ENCODE peak calls at places on chromosomes 2 and 18, in ten cellular contexts. O, Z, W, H, R, Q, N, T, C and L are unnamed samples.
A peak's percentile ranks its signal among the peaks of the same experiment; 100 is the strongest.

GRCh38 chr2:174124171-174124570 is 124.2 kb downstream of the OLA1 start:
- DNase-seq in Z (no peak), N (no peak), C (no peak), O (no peak), R (no peak), H (peak; percentile 31), T (no peak), W (no peak), Q (no peak), L (no peak)

GRCh38 chr2:17270894-17271293 is 247.3 kb downstream of the RAD51AP2 start:
- DNase-seq in O (no peak), W (no peak), N (no peak), R (peak; percentile 17), Z (no peak), H (no peak), C (no peak), Q (no peak), T (no peak), L (no peak)

GRCh38 chr2:144446136-144446535 is 73.8 kb downstream of the ZEB2 start:
- DNase-seq in O (no peak), W (no peak), Q (no peak), Z (no peak), R (no peak), H (no peak), N (no peak), T (no peak), C (no peak), L (no peak)

GRCh38 chr2:218961651-218962570 is 2.4 kb downstream of the CDK5R2 start:
- DNase-seq in W (no peak), T (no peak), H (peak; percentile 69), O (no peak), R (no peak), C (peak; percentile 51), Q (no peak), N (no peak), Z (no peak), L (no peak)

GRCh38 chr18:32910694-32911296 is 138.0 kb upstream of the KLHL14 start:
- DNase-seq in W (no peak), Q (no peak), Z (no peak), H (no peak), C (no peak), O (no peak), N (no peak), R (no peak), T (no peak), L (no peak)

GRCh38 chr2:229571243-229571642 is 143.1 kb downstream of the DNER start:
- DNase-seq in N (no peak), Z (no peak), T (no peak), C (no peak), H (no peak), O (no peak), Q (no peak), W (no peak), R (no peak), L (no peak)

GRCh38 chr18:48547456-48548403 is 8.9 kb downstream of the CTIF start:
- DNase-seq in W (no peak), O (no peak), T (no peak), C (no peak), H (no peak), R (no peak), N (no peak), Z (no peak), Q (peak; percentile 73), L (no peak)

GRCh38 chr2:127086800-127087737 is 19.9 kb downstream of the BIN1 start:
- DNase-seq in W (peak; percentile 93), Q (peak; percentile 98), R (peak; percentile 71), Z (peak; percentile 48), O (no peak), H (peak; percentile 69), C (peak; percentile 87), N (no peak), T (no peak), L (no peak)

GRCh38 chr2:98586466-98587140 is 21.7 kb downstream of the COA5 start:
- DNase-seq in H (no peak), Q (no peak), O (no peak), T (no peak), W (no peak), Z (no peak), N (no peak), C (no peak), R (no peak), L (no peak)

GRCh38 chr2:204950695-204951094 is 405.4 kb downstream of the PARD3B start:
- DNase-seq in T (no peak), C (no peak), Z (no peak), N (no peak), W (no peak), O (no peak), R (no peak), Q (no peak), H (no peak), L (no peak)

GRCh38 chr18:998976-999375 is 94.3 kb downstream of the ADCYAP1 start:
- DNase-seq in Q (no peak), H (no peak), W (no peak), Z (no peak), N (no peak), C (no peak), R (no peak), T (no peak), O (no peak), L (no peak)

GRCh38 chr18:22559414-22560282 is 141.9 kb upstream of the CTAGE1 start:
- DNase-seq in N (peak; percentile 22), T (no peak), O (peak; percentile 79), H (peak; percentile 33), Z (no peak), C (peak; percentile 46), Q (peak; percentile 85), W (peak; percentile 78), R (no peak), L (peak; percentile 56)
- TF ChIP-seq CTCF in N (no peak), T (peak; percentile 9), O (no peak), H (no peak), Z (no peak), C (no peak), Q (peak; percentile 36), W (peak; percentile 41), R (no peak), L (no peak)

GRCh38 chr2:170486730-170487129 is 228.4 kb upstream of the SP5 start:
- DNase-seq in T (no peak), C (no peak), Z (no peak), H (no peak), R (no peak), Q (no peak), O (no peak), W (no peak), N (no peak), L (no peak)
- TF ChIP-seq CTCF in T (no peak), C (peak; percentile 17), Z (no peak), H (no peak), R (no peak), Q (no peak), O (no peak), W (peak; percentile 24), N (no peak), L (no peak)

GRCh38 chr18:43772907-43773306 is 495.6 kb upstream of the SYT4 start:
- DNase-seq in N (no peak), W (no peak), Z (no peak), O (no peak), T (no peak), C (no peak), Q (peak; percentile 1), H (no peak), R (no peak), L (no peak)
- TF ChIP-seq CTCF in N (no peak), W (no peak), Z (no peak), O (no peak), T (no peak), C (no peak), Q (no peak), H (no peak), R (no peak), L (no peak)

GRCh38 chr2:13201924-13202323 is 485.2 kb downstream of the TRIB2 start:
- DNase-seq in W (no peak), Q (no peak), R (no peak), N (peak; percentile 9), H (no peak), Z (no peak), T (no peak), O (no peak), C (no peak), L (no peak)
- TF ChIP-seq CTCF in W (no peak), Q (no peak), R (no peak), N (peak; percentile 49), H (no peak), Z (no peak), T (no peak), O (no peak), C (peak; percentile 34), L (no peak)

GRCh38 chr18:26843760-26844159 is 21.7 kb downstream of the AQP4 start:
- DNase-seq in H (no peak), Q (no peak), N (no peak), Z (no peak), O (no peak), W (no peak), R (no peak), C (no peak), T (no peak), L (no peak)

GRCh38 chr18:26839609-26840008 is 25.9 kb downstream of the AQP4 start:
- DNase-seq in O (no peak), W (no peak), R (no peak), H (no peak), C (no peak), N (no peak), Z (no peak), T (no peak), Q (no peak), L (no peak)

DNA sequence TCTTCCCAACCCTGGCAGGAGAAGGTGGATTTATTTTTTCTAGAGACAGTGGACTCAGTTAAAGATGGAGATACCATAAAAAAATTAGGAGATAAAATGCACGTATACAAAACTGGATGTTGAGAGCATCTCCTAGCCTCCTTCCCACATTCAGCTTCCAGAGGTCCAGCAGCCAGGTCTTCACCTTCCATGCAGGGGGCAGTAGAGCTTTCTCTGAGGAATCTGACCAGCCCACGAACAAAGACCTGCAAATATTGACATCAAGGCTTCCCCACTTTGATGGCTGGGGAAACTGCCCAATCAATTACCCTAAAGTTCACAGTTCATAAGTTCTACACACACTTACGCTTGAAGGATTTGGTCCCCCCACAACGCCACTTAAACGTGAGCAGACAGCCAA is 24.5 kb downstream of the AQP4 start:
- DNase-seq in C (no peak), Q (no peak), H (no peak), Z (no peak), R (no peak), W (no peak), O (no peak), T (no peak), N (no peak), L (no peak)
- TF ChIP-seq CTCF in C (peak; percentile 2), Q (no peak), H (no peak), Z (no peak), R (no peak), W (no peak), O (peak; percentile 35), T (peak; percentile 6), N (no peak), L (no peak)